ENCODE peak calls at places on chromosomes 2 and 18, in six cellular contexts. H, G, Z, N, V and D are unnamed samples. For H3K9me3, the result is how much of the 10 kb centered on the place peaks cover.

GRCh38 chr2:100778812-100779450 is 41.0 kb upstream of the NPAS2 start:
- DNase-seq in V (no peak), H (no peak), Z (no peak), N (no peak), G (no peak), D (no peak)

GRCh38 chr2:28413152-28413895 is 20.7 kb downstream of the FOSL2 start:
- DNase-seq in N (peak), V (peak), G (peak), Z (no peak), H (peak), D (no peak)

GRCh38 chr2:169476459-169476858 is 2.8 kb upstream of the BBS5 start:
- DNase-seq in H (no peak), G (peak), N (no peak), V (no peak), Z (no peak), D (no peak)

GRCh38 chr18:6382968-6383367 is 31.7 kb downstream of the L3MBTL4 start:
- DNase-seq in Z (no peak), G (no peak), H (peak), N (no peak), V (no peak), D (no peak)

GRCh38 chr2:152782171-152782570 is 63.8 kb downstream of the ARL6IP6 start:
- DNase-seq in Z (no peak), H (no peak), N (no peak), V (no peak), G (no peak), D (no peak)

GRCh38 chr2:68813596-68813995 is 57.6 kb downstream of the BMP10 start:
- DNase-seq in N (no peak), Z (no peak), H (no peak), G (no peak), V (no peak), D (no peak)

GRCh38 chr2:235005023-235005422 is 53.2 kb downstream of the SH3BP4 start:
- DNase-seq in Z (no peak), N (no peak), H (no peak), G (no peak), V (no peak), D (no peak)

GRCh38 chr2:102027036-102027702 is 35.4 kb downstream of the IL1R2 start:
- DNase-seq in V (peak), N (no peak), Z (no peak), H (no peak), G (peak), D (peak)

GRCh38 chr18:13661779-13662271 is 64.5 kb downstream of the FAM210A start:
- DNase-seq in V (no peak), H (no peak), G (no peak), N (no peak), Z (no peak), D (no peak)

GRCh38 chr2:206423147-206423546 is 20.2 kb upstream of the ADAM23 start:
- DNase-seq in Z (no peak), G (no peak), V (peak), H (peak), N (no peak), D (no peak)

DNA sequence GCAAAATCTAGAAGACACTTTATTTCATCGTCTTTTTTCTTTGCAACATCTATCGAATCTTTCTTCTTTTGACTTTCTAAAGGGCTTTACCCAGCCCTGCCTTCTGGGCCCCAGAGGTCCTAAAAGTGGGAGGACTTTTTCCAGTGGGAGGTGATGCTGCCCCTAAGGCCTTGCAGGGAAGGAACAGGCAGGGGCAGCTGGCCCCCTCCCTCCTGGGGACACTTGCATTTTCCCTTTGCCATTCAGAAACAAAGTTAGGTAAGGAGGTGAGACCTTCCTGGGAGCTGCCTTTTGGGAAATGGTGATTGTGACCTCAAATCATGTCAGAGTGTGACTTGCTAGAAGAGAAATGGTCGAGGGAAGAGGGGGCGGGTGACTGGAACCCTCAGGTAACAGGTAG is 132.7 kb downstream of the GLI2 start:
- DNase-seq in G (no peak), N (no peak), V (no peak), H (no peak), Z (no peak), D (no peak)
- H3K9ac ChIP-seq in G (peak), N (no peak), V (peak), H (no peak), Z (no peak), D (no peak)

DNA sequence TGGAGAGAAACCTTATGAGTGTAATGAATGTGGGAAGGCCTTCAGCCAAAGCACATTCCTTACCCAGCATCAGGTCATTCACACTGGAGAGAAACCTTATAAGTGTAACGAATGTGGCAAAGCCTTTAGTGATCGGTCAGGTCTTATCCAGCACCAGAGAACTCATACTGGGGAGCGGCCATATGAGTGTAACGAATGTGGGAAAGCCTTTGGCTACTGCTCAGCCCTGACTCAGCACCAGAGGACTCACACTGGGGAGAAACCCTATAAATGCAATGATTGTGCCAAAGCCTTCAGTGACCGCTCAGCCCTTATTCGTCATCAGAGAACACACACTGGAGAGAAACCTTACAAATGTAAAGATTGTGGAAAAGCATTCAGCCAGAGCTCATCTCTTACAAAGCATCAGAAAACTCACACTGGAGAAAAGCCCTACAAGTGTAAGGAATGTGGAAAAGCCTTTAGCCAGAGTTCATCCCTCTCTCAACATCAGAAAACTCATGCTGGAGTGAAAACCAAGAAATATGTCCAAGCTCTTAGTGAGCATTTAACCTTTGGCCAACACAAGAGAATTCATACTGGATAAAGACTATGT is 7.8 kb downstream of the ZNF892 start:
- DNase-seq in V (peak), N (no peak), H (no peak), Z (no peak), G (no peak), D (no peak)
- H3K9me3 ChIP-seq in V (half or more), N (half or more), H (half or more), Z (half or more), G (half or more), D (under half)

DNA sequence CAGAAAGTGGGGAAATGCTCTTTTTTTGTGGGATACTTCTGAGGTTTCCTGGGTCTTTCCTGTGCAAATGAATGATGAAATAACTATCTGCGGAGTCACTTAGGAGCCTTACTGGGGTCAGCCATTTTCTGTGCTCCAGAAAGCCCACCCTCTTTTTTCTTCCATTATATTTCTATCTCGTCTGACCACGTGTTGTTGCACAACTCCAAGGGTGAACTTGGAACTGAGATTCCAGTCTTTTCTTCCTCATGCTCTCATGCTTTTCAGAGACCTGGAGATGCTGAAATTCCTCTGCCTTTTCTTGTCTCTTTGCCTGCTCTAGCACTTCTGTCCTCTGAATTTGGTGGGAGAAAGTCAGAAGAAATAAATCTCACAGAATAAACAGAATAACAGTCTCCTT is 4.8 kb upstream of the SCYGR5 start:
- DNase-seq in N (no peak), Z (no peak), H (no peak), G (no peak), V (no peak), D (no peak)
- H3K14ac ChIP-seq in N (no peak), Z (no peak), H (no peak), G (no peak), V (no peak), D (no peak)

GRCh38 chr2:130336877-130337734 is 5.6 kb upstream of the IMP4 start:
- DNase-seq in Z (peak), N (peak), H (peak), G (peak), V (peak), D (peak)
- H3K9ac ChIP-seq in Z (no peak), N (no peak), H (peak), G (peak), V (no peak), D (no peak)

GRCh38 chr2:112846056-112846455 is 9.5 kb upstream of the IL1B start:
- DNase-seq in H (no peak), G (no peak), V (no peak), Z (no peak), N (no peak), D (no peak)
- H3K9me3 ChIP-seq in H (under half), G (under half), V (under half), Z (under half), N (under half), D (under half)

DNA sequence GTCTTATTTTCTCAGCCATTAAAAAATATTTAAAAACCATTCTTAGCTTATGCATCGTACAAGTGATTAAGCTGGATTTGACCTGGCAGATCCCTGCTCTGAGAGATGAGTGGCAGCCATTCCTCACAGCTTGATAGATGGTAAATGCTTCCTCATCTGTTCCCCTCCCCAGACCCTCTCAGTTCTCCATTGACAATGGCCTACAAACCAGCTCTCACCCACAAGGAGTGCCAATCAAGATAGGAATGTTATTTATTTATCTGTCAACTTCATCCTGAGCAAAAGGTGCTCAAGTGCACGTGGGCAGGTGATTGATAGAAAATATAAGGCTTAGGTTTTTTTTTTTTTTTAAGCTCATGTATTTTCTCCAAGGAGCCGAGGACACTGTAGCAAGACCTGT is 98.7 kb upstream of the FAM136A start:
- DNase-seq in G (no peak), Z (no peak), N (no peak), H (no peak), V (no peak), D (no peak)
- H3K14ac ChIP-seq in G (no peak), Z (no peak), N (no peak), H (no peak), V (no peak), D (no peak)

GRCh38 chr2:121266543-121267106 is 18.4 kb downstream of the TFCP2L1 start:
- DNase-seq in V (no peak), G (no peak), Z (no peak), N (no peak), H (no peak), D (no peak)
- H3K9ac ChIP-seq in V (no peak), G (no peak), Z (no peak), N (no peak), H (no peak), D (no peak)

GRCh38 chr2:172516299-172516698 is 39.6 kb upstream of the PDK1 start:
- DNase-seq in V (peak), Z (no peak), H (no peak), N (no peak), G (peak), D (peak)
- H3K9me3 ChIP-seq in V (under half), Z (under half), H (half or more), N (half or more), G (under half), D (under half)

DNA sequence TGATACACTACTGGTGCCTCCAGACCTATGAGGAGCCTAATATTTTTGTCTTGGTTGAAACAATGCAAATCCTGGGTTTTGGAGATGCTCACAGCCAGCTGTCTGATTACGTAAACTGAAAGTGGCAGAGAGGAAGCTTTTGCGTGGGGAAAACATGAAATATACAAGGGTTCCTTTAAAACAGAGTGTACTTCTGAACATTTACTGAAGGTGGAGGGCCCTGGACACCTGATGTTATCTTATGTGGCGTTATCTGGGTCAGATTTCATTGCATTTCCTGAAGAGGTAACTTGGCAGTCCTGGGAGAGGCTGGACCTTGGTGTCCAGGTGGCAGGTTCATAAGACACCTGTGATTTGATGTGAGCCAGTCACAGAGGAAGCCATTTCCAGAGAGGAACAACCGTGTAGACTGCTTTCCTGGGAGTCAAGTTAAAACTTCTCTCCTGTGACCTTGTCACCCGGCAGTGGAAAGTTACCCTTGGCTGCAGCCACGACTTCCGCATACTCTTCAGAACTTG is 105.0 kb downstream of the NEDD4L start:
- DNase-seq in H (no peak), V (no peak), Z (no peak), N (no peak), G (no peak), D (no peak)
- H3K14ac ChIP-seq in H (no peak), V (no peak), Z (no peak), N (no peak), G (no peak), D (no peak)

DNA sequence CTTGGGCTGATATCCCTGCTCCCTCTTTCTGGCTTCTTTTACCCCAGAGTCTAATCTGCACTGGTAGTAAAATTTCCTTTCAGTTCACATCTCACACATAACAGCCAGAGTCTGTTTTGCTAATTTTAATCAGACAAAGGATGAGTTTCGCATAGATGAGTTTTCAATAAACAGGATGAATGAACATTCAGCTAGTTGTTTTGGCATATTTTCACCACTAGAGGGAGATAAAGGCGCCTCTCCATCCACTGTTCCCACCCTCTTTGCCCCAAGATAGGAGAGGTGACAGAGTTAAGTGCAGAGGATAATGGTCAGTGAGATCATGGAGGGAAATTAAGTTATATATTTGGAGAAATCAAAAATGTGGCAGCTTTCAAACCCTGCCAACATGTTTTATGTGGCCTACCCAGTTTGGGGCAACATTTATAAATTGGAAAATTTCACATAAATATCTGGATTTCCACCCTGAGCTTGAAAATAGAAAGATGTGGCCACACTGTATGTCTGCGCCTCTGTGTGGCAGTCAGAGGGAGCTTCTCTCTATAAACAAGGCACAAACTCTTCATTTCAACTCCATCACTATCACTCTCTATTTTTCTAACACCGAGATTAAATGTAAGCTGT is 48.5 kb upstream of the DTNA start:
- DNase-seq in G (peak), H (peak), V (peak), Z (peak), N (no peak), D (peak)
- H3K9ac ChIP-seq in G (no peak), H (no peak), V (peak), Z (no peak), N (no peak), D (no peak)